ENCODE peak calls at places on chromosomes 7 and 10, in nine cellular contexts. W is PC-9; G is heart right ventricle; I is RWPE2; F is PC-3; T is cardiac muscle cell; K is ovary; N is CD8-positive, alpha-beta memory T cell; S is lower lobe of right lung. U is an unnamed sample.

GRCh38 chr10:113665352-113665751 is 1.5 kb upstream of the NRAP start:
- DNase-seq in W (no peak), G (no peak), I (no peak), F (no peak), T (no peak), K (no peak), N (no peak), S (no peak), U (no peak)

GRCh38 chr10:6162589-6163356 is 40.0 kb upstream of the PFKFB3 start:
- DNase-seq in W (no peak), G (no peak), I (no peak), F (no peak), T (peak; percentile 54), K (peak; percentile 72), N (no peak), S (no peak), U (no peak)

GRCh38 chr7:133753513-133753912 is 373.6 kb upstream of the LRGUK start:
- DNase-seq in W (peak; percentile 66), G (no peak), I (peak; percentile 47), F (peak; percentile 74), T (no peak), K (no peak), N (no peak), S (no peak), U (no peak)

GRCh38 chr7:131932271-131932670 is 375.8 kb upstream of the PODXL start:
- DNase-seq in W (no peak), G (no peak), I (no peak), F (no peak), T (no peak), K (no peak), N (no peak), S (no peak), U (no peak)

GRCh38 chr7:113936535-113936934 is 17.7 kb upstream of the PPP1R3A start:
- DNase-seq in W (no peak), G (no peak), I (no peak), F (no peak), T (no peak), K (no peak), N (no peak), S (no peak), U (no peak)

GRCh38 chr10:11655839-11656238 is 44.4 kb upstream of the USP6NL start:
- DNase-seq in W (no peak), G (no peak), I (no peak), F (no peak), T (no peak), K (no peak), N (no peak), S (no peak), U (no peak)

GRCh38 chr10:24009736-24010135 is 199.2 kb upstream of the KIAA1217 start:
- DNase-seq in W (no peak), G (no peak), I (no peak), F (no peak), T (no peak), K (no peak), N (no peak), S (no peak), U (no peak)

GRCh38 chr7:120725376-120726039 is 132.4 kb downstream of the TSPAN12 start:
- DNase-seq in W (no peak), G (no peak), I (no peak), F (peak; percentile 64), T (peak; percentile 69), K (no peak), N (no peak), S (no peak), U (no peak)

GRCh38 chr10:103968441-103969391 is 1.8 kb downstream of the SLK start:
- DNase-seq in W (no peak), G (no peak), I (no peak), F (peak; percentile 35), T (no peak), K (no peak), N (no peak), S (no peak), U (no peak)

GRCh38 chr7:42794673-42795072 is 117.2 kb downstream of the C7orf25 start:
- DNase-seq in W (no peak), G (no peak), I (no peak), F (no peak), T (no peak), K (no peak), N (no peak), S (no peak), U (no peak)

GRCh38 chr10:44388641-44389040 is 3.7 kb upstream of the CXCL12 start:
- DNase-seq in W (no peak), G (no peak), I (no peak), F (no peak), T (no peak), K (no peak), N (no peak), S (no peak), U (peak; percentile 26)

GRCh38 chr10:84360634-84361365 is 32.4 kb downstream of the CCSER2 start:
- DNase-seq in W (no peak), G (no peak), I (no peak), F (no peak), T (peak; percentile 54), K (no peak), N (no peak), S (no peak), U (no peak)
- H3K4me3 ChIP-seq in W (no peak overlapping the region), G (peak overlapping the region; percentile 12), I (peak overlapping the region; percentile 23), F (no peak overlapping the region), T (no peak overlapping the region), K (peak overlapping the region; percentile 19), N (no peak overlapping the region), S (peak overlapping the region; percentile 43), U (peak overlapping the region; percentile 11)

DNA sequence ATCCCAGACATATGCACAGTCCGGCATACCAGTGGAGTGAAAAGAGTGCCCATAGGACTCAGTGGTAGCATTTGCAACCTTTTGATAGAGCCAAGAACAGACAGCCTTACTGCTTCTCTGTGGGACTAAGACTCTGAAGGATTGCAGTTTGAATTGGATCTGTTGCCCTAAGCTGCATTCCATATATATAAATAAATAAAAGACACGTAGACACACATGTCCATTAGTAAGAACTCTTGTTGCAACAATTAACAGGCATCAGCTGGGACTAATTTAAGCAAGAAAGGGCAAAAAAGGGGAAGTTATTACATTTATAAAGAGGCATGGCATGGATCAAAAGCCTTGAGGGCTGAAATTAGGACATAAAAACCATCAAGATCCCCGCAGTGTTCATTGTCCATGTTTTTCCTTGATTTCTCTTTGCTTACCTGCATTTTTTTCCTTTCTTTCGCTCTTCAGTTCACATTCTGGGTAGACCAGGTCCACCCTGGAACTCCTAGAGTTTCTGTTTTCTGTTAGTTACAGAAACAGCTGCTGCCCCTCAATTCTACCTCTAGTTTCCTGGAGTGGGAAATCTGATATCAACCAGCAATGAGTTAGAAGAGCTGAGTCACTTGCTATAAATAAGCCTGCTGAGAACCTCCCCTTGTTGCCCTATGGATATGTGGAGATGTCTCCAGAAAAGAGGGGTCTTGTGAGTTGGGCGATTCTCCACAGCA is 132.4 kb downstream of the SORCS1 start:
- DNase-seq in W (no peak), G (no peak), I (no peak), F (no peak), T (no peak), K (no peak), N (no peak), S (no peak), U (no peak)
- H3K9me3 ChIP-seq in W (no peaks in the 10 kb centered on the region), G (no peaks in the 10 kb centered on the region), I (no peaks in the 10 kb centered on the region), F (no peaks in the 10 kb centered on the region), T (no peaks in the 10 kb centered on the region), K (no peaks in the 10 kb centered on the region), N (no peaks in the 10 kb centered on the region), S (no peaks in the 10 kb centered on the region), U (no peaks in the 10 kb centered on the region)

GRCh38 chr7:35253182-35253679 is 669 bp downstream of the TBX20 start:
- DNase-seq in W (no peak), G (no peak), I (no peak), F (no peak), T (peak; percentile 29), K (no peak), N (no peak), S (no peak), U (no peak)

GRCh38 chr7:35252584-35252983 is 1.3 kb downstream of the TBX20 start:
- DNase-seq in W (no peak), G (no peak), I (no peak), F (no peak), T (peak; percentile 39), K (no peak), N (no peak), S (no peak), U (no peak)

GRCh38 chr7:35255417-35255798 is 1.5 kb upstream of the TBX20 start:
- DNase-seq in W (no peak), G (no peak), I (no peak), F (no peak), T (peak; percentile 45), K (no peak), N (no peak), S (no peak), U (no peak)

GRCh38 chr7:35254496-35255416 is 856 bp upstream of the TBX20 start:
- DNase-seq in W (no peak), G (peak; percentile 40), I (no peak), F (no peak), T (peak; percentile 74), K (no peak), N (no peak), S (no peak), U (no peak)

DNA sequence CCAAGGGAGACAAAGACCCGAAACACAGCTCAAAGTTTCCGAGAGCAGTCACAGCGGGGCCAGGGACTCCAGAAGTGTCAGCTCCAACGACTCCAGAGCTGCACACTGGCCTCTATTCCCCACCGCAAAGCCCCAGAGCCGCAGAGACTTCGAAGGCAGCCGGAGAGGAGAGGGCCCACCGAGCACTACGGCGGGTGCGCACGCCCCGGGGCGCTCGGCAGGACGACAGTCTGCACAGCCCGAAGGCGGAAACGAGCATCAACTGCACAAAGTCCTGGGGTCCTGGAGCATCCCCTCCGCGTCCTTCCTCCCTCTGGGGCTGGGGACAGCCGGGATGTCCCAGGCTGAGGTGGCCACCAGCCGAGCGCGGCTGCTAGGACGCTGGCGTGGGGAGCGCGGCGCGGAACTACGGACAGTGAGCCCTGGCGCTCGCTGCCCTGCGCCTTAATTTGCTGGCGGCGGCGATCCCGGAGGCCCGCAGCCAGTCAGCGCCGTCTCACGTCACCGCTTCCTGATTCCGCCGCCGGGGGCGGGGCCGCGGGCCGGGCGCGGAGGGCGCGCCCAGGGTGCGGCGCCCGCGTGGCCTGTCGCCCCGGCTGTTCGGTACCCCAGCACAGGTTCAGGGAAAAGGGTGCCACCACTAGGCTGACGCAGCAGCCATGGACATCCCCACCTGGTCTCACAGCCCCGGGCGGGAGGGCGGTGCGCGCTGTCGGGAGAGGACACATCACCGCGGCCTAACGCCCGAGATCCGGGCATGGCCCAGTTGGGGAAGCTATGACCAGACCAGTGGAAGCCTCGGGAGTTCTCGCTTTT is at the start of gene TBX20:
- DNase-seq in W (no peak), G (peak; percentile 85), I (no peak), F (no peak), T (peak; percentile 92), K (no peak), N (no peak), S (peak; percentile 59), U (peak; percentile 76)
- H3K4me3 ChIP-seq in W (no peak within 1 kb of the TSS), G (peak within 1 kb of the TSS; percentile 86), I (peak within 1 kb of the TSS; percentile 4), F (no peak within 1 kb of the TSS), T (peak within 1 kb of the TSS; percentile 86), K (peak within 1 kb of the TSS; percentile 2), N (no peak within 1 kb of the TSS), S (peak within 1 kb of the TSS; percentile 49), U (peak within 1 kb of the TSS; percentile 16)

GRCh38 chr10:37855691-37856090 is 1.7 kb downstream of the ZNF248 start:
- DNase-seq in W (no peak), G (no peak), I (no peak), F (peak; percentile 65), T (no peak), K (no peak), N (no peak), S (no peak), U (no peak)
- H3K9me3 ChIP-seq in W (no peaks in the 10 kb centered on the region), G (no peaks in the 10 kb centered on the region), I (no peaks in the 10 kb centered on the region), F (peaks cover 11% of the 10 kb centered on the region), T (no peaks in the 10 kb centered on the region), K (no peaks in the 10 kb centered on the region), N (no peaks in the 10 kb centered on the region), S (no peaks in the 10 kb centered on the region), U (no peaks in the 10 kb centered on the region)